ENCODE peak calls at places on chromosomes 16 and 17, in six cellular contexts. Q is A549; M is CD8-positive, alpha-beta memory T cell; J is GM23248; Z is AG08396; D is NCI-H2227 treated with DMSO at 0.1 percent for 48 hours. G is an unnamed sample.

GRCh38 chr16:13517856-13518255 is 402.1 kb upstream of the ERCC4 start:
- DNase-seq in Q (no peak), M (no peak), J (no peak), Z (no peak), D (no peak), G (no peak)

GRCh38 chr17:75590314-75590761 is 2.7 kb downstream of the MYO15B start:
- DNase-seq in Z (no peak), D (no peak), J (no peak), M (no peak), Q (no peak), G (no peak)

GRCh38 chr16:24208710-24209109 is 47.4 kb upstream of the CACNG3 start:
- DNase-seq in D (no peak), M (no peak), J (no peak), Z (no peak), Q (no peak), G (no peak)

GRCh38 chr16:90057738-90058173 is 19.4 kb downstream of the PRDM7 start:
- DNase-seq in Q (no peak), M (no peak), J (peak; percentile 84), Z (no peak), D (no peak), G (no peak)

GRCh38 chr16:69089091-69089912 is 16.2 kb upstream of the HAS3 start:
- DNase-seq in J (no peak), Z (no peak), D (peak; percentile 14), Q (peak; percentile 35), M (no peak), G (no peak)

GRCh38 chr16:23509763-23510153 is 536 bp downstream of the GGA2 start:
- DNase-seq in J (peak; percentile 71), D (no peak), M (peak; percentile 35), Q (no peak), Z (peak; percentile 31), G (no peak)

GRCh38 chr17:41810659-41811548 is 845 bp downstream of the P3H4 start:
- DNase-seq in M (no peak), Z (no peak), D (no peak), Q (no peak), J (peak; percentile 38), G (no peak)

GRCh38 chr16:72891291-72892227 is 156.4 kb downstream of the ZFHX3 start:
- DNase-seq in D (no peak), M (no peak), Q (no peak), J (no peak), Z (no peak), G (no peak)

GRCh38 chr17:83151442-83152220 is 72.2 kb downstream of the METRNL start:
- DNase-seq in Z (no peak), J (peak; percentile 27), M (no peak), Q (no peak), D (no peak), G (no peak)

GRCh38 chr16:67236551-67237395 is 9.8 kb downstream of the TMEM208 start:
- DNase-seq in D (no peak), Z (peak; percentile 80), M (peak; percentile 64), Q (peak; percentile 86), J (peak; percentile 84), G (no peak)

GRCh38 chr17:77666881-77667395 is 291.6 kb upstream of the TNRC6C start:
- DNase-seq in Z (no peak), Q (no peak), M (peak; percentile 86), D (no peak), J (no peak), G (no peak)

GRCh38 chr17:4735825-4736651 is 3.6 kb upstream of the ZMYND15 start:
- DNase-seq in J (peak; percentile 18), Q (no peak), M (no peak), D (no peak), Z (no peak), G (no peak)

G was measured in stromal cell of bone marrow.